ENCODE peak calls at places on chromosomes 2 and 18, in five cellular contexts. B is GM12878, G is endothelial cell, Y is cardiac fibroblast, L is AG10803. R is an unnamed sample.

GRCh38 chr18:63161032-63161727 is 158.4 kb downstream of the BCL2 start:
- DNase-seq in B (peak), G (no peak), Y (no peak), L (no peak), R (no peak)

GRCh38 chr2:239644016-239644415 is 243.2 kb upstream of the HDAC4 start:
- DNase-seq in B (no peak), G (peak), Y (peak), L (peak), R (no peak)

GRCh38 chr2:227234432-227234831 is 70.0 kb downstream of the COL4A3 start:
- DNase-seq in B (no peak), G (no peak), Y (no peak), L (no peak), R (no peak)

GRCh38 chr2:6184532-6185302 is 492.5 kb downstream of the SOX11 start:
- DNase-seq in B (no peak), G (no peak), Y (no peak), L (peak), R (no peak)

GRCh38 chr2:215772003-215772402 is 241.3 kb downstream of the MREG start:
- DNase-seq in B (no peak), G (no peak), Y (peak), L (no peak), R (no peak)

GRCh38 chr18:23267447-23267776 is 132.1 kb downstream of the CABLES1 start:
- DNase-seq in B (no peak), G (no peak), Y (no peak), L (no peak), R (no peak)

GRCh38 chr2:186561467-186562208 is 28.2 kb upstream of the ITGAV start:
- DNase-seq in B (no peak), G (no peak), Y (no peak), L (no peak), R (peak)

GRCh38 chr2:229921101-229921891 is 513 bp downstream of the TRIP12 start:
- DNase-seq in B (no peak), G (peak), Y (peak), L (peak), R (peak)

GRCh38 chr2:98808546-98808945 is 77.6 kb upstream of the MGAT4A start:
- DNase-seq in B (no peak), G (no peak), Y (no peak), L (no peak), R (no peak)

GRCh38 chr2:7878786-7879515 is 802.9 kb upstream of the ID2 start:
- DNase-seq in B (no peak), G (no peak), Y (peak), L (peak), R (no peak)

GRCh38 chr18:62715829-62716678 is 713 bp downstream of the PHLPP1 start:
- DNase-seq in B (no peak), G (peak), Y (peak), L (peak), R (peak)

GRCh38 chr2:206433686-206434085 is 9.6 kb upstream of the ADAM23 start:
- DNase-seq in B (no peak), G (no peak), Y (no peak), L (no peak), R (no peak)

GRCh38 chr2:150674283-150674682 is 186.8 kb upstream of the RND3 start:
- DNase-seq in B (no peak), G (no peak), Y (no peak), L (peak), R (no peak)

GRCh38 chr2:238945433-238946150 is 97.7 kb downstream of the TWIST2 start:
- DNase-seq in B (no peak), G (peak), Y (peak), L (peak), R (peak)

GRCh38 chr2:156457523-156458228 is 21.5 kb downstream of the GPD2 start:
- DNase-seq in B (no peak), G (no peak), Y (no peak), L (no peak), R (no peak)

GRCh38 chr2:240622631-240623235 is 2.5 kb upstream of the GPR35 start:
- DNase-seq in B (no peak), G (no peak), Y (no peak), L (no peak), R (no peak)

GRCh38 chr2:19769513-19769912 is 132.3 kb downstream of the TTC32 start:
- DNase-seq in B (no peak), G (no peak), Y (peak), L (no peak), R (no peak)

GRCh38 chr2:18067980-18068379 is 189.5 kb downstream of the KCNS3 start:
- DNase-seq in B (no peak), G (peak), Y (no peak), L (no peak), R (no peak)

GRCh38 chr2:176188969-176189665 is 649 bp downstream of the HOXD1 start:
- DNase-seq in B (no peak), G (peak), Y (no peak), L (no peak), R (no peak)

GRCh38 chr2:231571810-231572209 is 20.9 kb upstream of the TEX44 start:
- DNase-seq in B (no peak), G (no peak), Y (no peak), L (no peak), R (no peak)

GRCh38 chr18:25915907-25916306 is 174.5 kb downstream of the SS18 start:
- DNase-seq in B (no peak), G (no peak), Y (no peak), L (no peak), R (no peak)

GRCh38 chr2:10537522-10538195 is 89.5 kb upstream of the ODC1 start:
- DNase-seq in B (no peak), G (no peak), Y (no peak), L (no peak), R (no peak)

GRCh38 chr2:28391564-28392296 is 928 bp upstream of the FOSL2 start:
- DNase-seq in B (no peak), G (peak), Y (peak), L (peak), R (peak)
- TF ChIP-seq CTCF in B (peak), G (no peak), Y (no peak), L (no peak), R (no peak)

DNA sequence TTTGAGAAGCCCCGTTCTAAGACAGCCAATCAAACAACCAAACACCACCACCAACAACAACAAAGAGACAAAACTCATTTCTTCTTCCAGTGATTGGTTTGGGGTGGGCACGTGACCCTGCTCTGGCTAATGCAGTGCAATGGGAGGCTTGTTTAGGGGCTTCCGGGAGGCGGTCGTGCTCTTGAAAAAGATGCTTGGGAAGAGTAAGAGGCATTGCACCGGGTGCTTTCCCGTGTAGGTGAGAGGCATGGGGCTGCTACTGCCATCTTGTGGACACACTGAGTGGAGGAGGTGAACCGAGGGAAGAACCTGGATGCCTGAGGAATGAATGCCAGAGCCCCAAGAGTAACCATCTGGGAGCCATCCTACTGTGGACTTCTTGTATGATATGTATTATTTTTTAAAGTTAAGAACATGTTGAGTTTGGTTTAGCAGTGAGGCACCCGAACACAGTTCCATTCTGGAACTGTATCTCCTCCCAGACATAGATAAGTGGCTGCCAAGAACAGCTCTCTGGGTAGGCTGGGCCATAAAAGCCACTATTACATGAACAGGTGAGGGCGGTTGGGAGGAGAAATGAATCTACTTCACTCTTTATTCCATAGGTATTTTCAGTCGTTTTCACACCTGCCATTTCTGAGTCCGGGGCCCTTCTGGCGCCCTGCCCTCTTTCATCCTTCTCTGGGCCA is 19.1 kb upstream of the ARHGAP25 start:
- DNase-seq in B (peak), G (peak), Y (peak), L (peak), R (peak)
- TF ChIP-seq CTCF in B (peak), G (peak), Y (peak), L (peak), R (peak)

GRCh38 chr18:58114766-58115165 is 70.7 kb downstream of the NEDD4L start:
- DNase-seq in B (no peak), G (no peak), Y (no peak), L (no peak), R (no peak)
- TF ChIP-seq CTCF in B (no peak), G (no peak), Y (no peak), L (no peak), R (no peak)

GRCh38 chr2:177983183-177983788 is 89.3 kb downstream of the PDE11A start:
- DNase-seq in B (no peak), G (peak), Y (peak), L (peak), R (peak)
- TF ChIP-seq CTCF in B (peak), G (peak), Y (peak), L (peak), R (peak)

GRCh38 chr18:45571714-45572113 is 43.6 kb upstream of the SLC14A2 start:
- DNase-seq in B (no peak), G (no peak), Y (no peak), L (no peak), R (no peak)
- TF ChIP-seq CTCF in B (peak), G (peak), Y (peak), L (peak), R (no peak)

GRCh38 chr2:274503-274902 is 9.8 kb downstream of the ACP1 start:
- DNase-seq in B (no peak), G (no peak), Y (no peak), L (no peak), R (peak)
- TF ChIP-seq CTCF in B (peak), G (no peak), Y (no peak), L (no peak), R (no peak)

GRCh38 chr2:20839052-20839451 is 16.2 kb upstream of the LDAH start:
- DNase-seq in B (no peak), G (no peak), Y (no peak), L (no peak), R (no peak)

GRCh38 chr2:20838016-20838415 is 15.1 kb upstream of the LDAH start:
- DNase-seq in B (no peak), G (no peak), Y (no peak), L (no peak), R (no peak)

GRCh38 chr2:20829861-20830260 is 7.0 kb upstream of the LDAH start:
- DNase-seq in B (no peak), G (no peak), Y (no peak), L (no peak), R (no peak)

GRCh38 chr2:20836521-20836920 is 13.6 kb upstream of the LDAH start:
- DNase-seq in B (no peak), G (no peak), Y (no peak), L (no peak), R (no peak)

DNA sequence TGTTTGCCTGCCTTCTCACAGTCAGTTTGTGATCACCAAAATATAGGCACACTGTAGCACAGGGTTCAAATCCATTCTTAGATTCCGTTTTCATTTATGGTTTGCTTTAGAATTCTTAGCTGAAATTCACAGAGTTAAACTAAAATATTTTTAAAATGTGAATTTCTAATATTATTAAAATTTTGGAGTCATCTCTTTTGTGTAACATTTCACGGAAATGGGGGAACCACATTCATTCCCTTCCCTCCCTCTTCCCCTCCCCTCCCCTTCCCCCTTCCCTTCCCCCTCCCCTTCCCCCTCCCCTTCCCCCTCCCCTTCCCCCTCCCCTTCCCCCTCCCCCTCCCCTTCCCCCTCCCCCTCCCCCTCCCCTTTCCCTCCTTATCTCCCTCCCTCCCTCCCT is 11.4 kb upstream of the LDAH start:
- DNase-seq in B (no peak), G (no peak), Y (no peak), L (no peak), R (no peak)
- TF ChIP-seq CTCF in B (no peak), G (no peak), Y (no peak), L (no peak), R (no peak)

R was measured in Calu3.